ENCODE peak calls at places on chromosomes 6 and 20, in six cellular contexts. K, B, L, P, G and Q are unnamed samples.

GRCh38 chr6:56551409-56552120 is 91.1 kb downstream of the DST start:
- DNase-seq in K (no peak), B (no peak), L (no peak), P (no peak), G (no peak), Q (no peak)

GRCh38 chr6:118869894-118870665 is 23.9 kb upstream of the ASF1A start:
- DNase-seq in K (no peak), B (no peak), L (no peak), P (no peak), G (no peak), Q (no peak)

GRCh38 chr6:25478973-25479372 is 173.0 kb upstream of the SCGN start:
- DNase-seq in K (no peak), B (no peak), L (no peak), P (no peak), G (no peak), Q (no peak)

GRCh38 chr20:17562804-17563305 is 7.0 kb upstream of the DSTN start:
- DNase-seq in K (peak; percentile 59), B (no peak), L (no peak), P (no peak), G (no peak), Q (no peak)

GRCh38 chr20:16526433-16527380 is 46.5 kb downstream of the KIF16B start:
- DNase-seq in K (no peak), B (no peak), L (no peak), P (no peak), G (no peak), Q (no peak)

GRCh38 chr6:15246217-15247211 is 645 bp downstream of the JARID2 start:
- DNase-seq in K (no peak), B (no peak), L (peak; percentile 46), P (peak; percentile 32), G (peak; percentile 43), Q (no peak)

GRCh38 chr6:140027239-140027638 is 652.8 kb upstream of the CITED2 start:
- DNase-seq in K (no peak), B (no peak), L (no peak), P (no peak), G (no peak), Q (no peak)

GRCh38 chr6:15363164-15363522 is 117.3 kb downstream of the JARID2 start:
- DNase-seq in K (no peak), B (no peak), L (no peak), P (no peak), G (no peak), Q (no peak)

GRCh38 chr20:25389381-25389857 is 1.2 kb downstream of the ABHD12 start:
- DNase-seq in K (peak; percentile 36), B (no peak), L (peak; percentile 29), P (peak; percentile 72), G (peak; percentile 21), Q (no peak)

GRCh38 chr20:3046677-3047462 is 1.0 kb downstream of the MRPS26 start:
- DNase-seq in K (peak; percentile 22), B (no peak), L (no peak), P (peak; percentile 53), G (no peak), Q (peak; percentile 32)

GRCh38 chr6:36349240-36349639 is 12.6 kb upstream of the BNIP5 start:
- DNase-seq in K (no peak), B (no peak), L (no peak), P (no peak), G (peak; percentile 42), Q (no peak)

GRCh38 chr20:17807670-17808069 is 107.9 kb downstream of the BANF2 start:
- DNase-seq in K (no peak), B (no peak), L (no peak), P (peak; percentile 19), G (no peak), Q (no peak)

GRCh38 chr20:11766961-11767360 is 150.7 kb upstream of the BTBD3 start:
- DNase-seq in K (no peak), B (no peak), L (no peak), P (no peak), G (no peak), Q (no peak)

GRCh38 chr20:63402860-63403220 is 41.7 kb upstream of the CHRNA4 start:
- DNase-seq in K (no peak), B (no peak), L (no peak), P (no peak), G (no peak), Q (no peak)

GRCh38 chr6:147941143-147941542 is 401.5 kb upstream of the SASH1 start:
- DNase-seq in K (no peak), B (no peak), L (no peak), P (no peak), G (no peak), Q (no peak)

GRCh38 chr20:44057698-44058675 is 129.0 kb downstream of the JPH2 start:
- DNase-seq in K (no peak), B (no peak), L (no peak), P (no peak), G (peak; percentile 7), Q (no peak)

GRCh38 chr20:53019464-53019863 is 47.3 kb downstream of the TSHZ2 start:
- DNase-seq in K (no peak), B (no peak), L (no peak), P (no peak), G (no peak), Q (no peak)

GRCh38 chr6:139010674-139011073 is 17.9 kb upstream of the ABRACL start:
- DNase-seq in K (no peak), B (no peak), L (no peak), P (no peak), G (no peak), Q (no peak)

GRCh38 chr20:47681977-47682812 is 103.1 kb downstream of the SULF2 start:
- DNase-seq in K (no peak), B (no peak), L (peak; percentile 98), P (no peak), G (no peak), Q (no peak)

GRCh38 chr20:38452880-38453624 is 17.9 kb upstream of the SNHG17 start:
- DNase-seq in K (peak; percentile 53), B (no peak), L (no peak), P (peak; percentile 78), G (no peak), Q (no peak)

GRCh38 chr6:44782198-44782597 is 394.7 kb downstream of the CDC5L start:
- DNase-seq in K (no peak), B (no peak), L (no peak), P (no peak), G (no peak), Q (no peak)

GRCh38 chr6:168279403-168279935 is 40.1 kb downstream of the DACT2 start:
- DNase-seq in K (no peak), B (no peak), L (no peak), P (no peak), G (no peak), Q (no peak)

GRCh38 chr6:79719248-79719975 is 88.3 kb downstream of the SH3BGRL2 start:
- DNase-seq in K (peak; percentile 14), B (no peak), L (no peak), P (no peak), G (no peak), Q (no peak)

GRCh38 chr20:47674686-47675085 is 110.6 kb downstream of the SULF2 start:
- DNase-seq in K (no peak), B (no peak), L (no peak), P (no peak), G (no peak), Q (no peak)

GRCh38 chr6:139981810-139982550 is 607.5 kb upstream of the CITED2 start:
- DNase-seq in K (no peak), B (peak; percentile 50), L (peak; percentile 12), P (no peak), G (no peak), Q (no peak)

GRCh38 chr20:51393566-51393965 is 149.0 kb downstream of the NFATC2 start:
- DNase-seq in K (no peak), B (no peak), L (peak; percentile 87), P (no peak), G (no peak), Q (no peak)

GRCh38 chr6:33717857-33718552 is 6.5 kb upstream of the UQCC2 start:
- DNase-seq in K (no peak), B (no peak), L (peak; percentile 66), P (no peak), G (no peak), Q (no peak)

GRCh38 chr6:15312500-15312899 is 66.6 kb downstream of the JARID2 start:
- DNase-seq in K (no peak), B (no peak), L (peak; percentile 62), P (no peak), G (no peak), Q (no peak)

GRCh38 chr6:124432632-124433031 is 529.6 kb upstream of the RNF217 start:
- DNase-seq in K (no peak), B (no peak), L (no peak), P (no peak), G (no peak), Q (no peak)

GRCh38 chr6:131107166-131107565 is 28.1 kb upstream of the AKAP7 start:
- DNase-seq in K (peak; percentile 49), B (no peak), L (no peak), P (peak; percentile 28), G (no peak), Q (no peak)

GRCh38 chr6:2816158-2816557 is 25.5 kb downstream of the SERPINB1 start:
- DNase-seq in K (no peak), B (no peak), L (no peak), P (no peak), G (no peak), Q (no peak)